ENCODE peak calls at places on chromosomes 13 and 19, in five cellular contexts. E is SK-N-SH, A is sigmoid colon, X is left lung, B is heart left ventricle. F is an unnamed sample. For H3K27me3, H3K4me1 and H3K9me3, the result is how much of the 10 kb centered on the place peaks cover.

GRCh38 chr19:3151563-3152430 is 16.0 kb downstream of the GNA15 start:
- DNase-seq in X (no peak), B (no peak), E (no peak), A (no peak), F (no peak)

GRCh38 chr13:60267498-60268202 is 103.9 kb upstream of the DIAPH3 start:
- DNase-seq in B (no peak), A (no peak), E (no peak), X (no peak), F (no peak)

GRCh38 chr19:1360818-1361461 is 22.8 kb upstream of the NDUFS7 start:
- DNase-seq in X (no peak), B (peak), E (peak), A (peak), F (peak)

GRCh38 chr19:18519962-18520847 is 1.7 kb downstream of the ELL start:
- DNase-seq in B (no peak), X (peak), A (peak), E (peak), F (peak)

GRCh38 chr13:36818483-36819063 is 449 bp upstream of the RFXAP start:
- DNase-seq in X (no peak), B (no peak), E (no peak), A (no peak), F (no peak)

GRCh38 chr13:108070491-108070890 is 144.8 kb downstream of the LIG4 start:
- DNase-seq in A (no peak), B (no peak), E (no peak), X (no peak), F (no peak)

GRCh38 chr19:4066682-4067395 is at the start of gene ZBTB7A:
- DNase-seq in X (peak), A (peak), E (peak), B (peak), F (peak)

GRCh38 chr19:46297700-46298476 is 1.0 kb downstream of the HIF3A start:
- DNase-seq in X (peak), A (peak), B (peak), E (peak), F (no peak)

GRCh38 chr19:49801966-49802661 is 11.0 kb downstream of the FUZ start:
- DNase-seq in E (peak), B (peak), A (peak), X (no peak), F (no peak)

GRCh38 chr13:108830916-108831315 is 201.5 kb downstream of the MYO16 start:
- DNase-seq in A (no peak), B (no peak), X (no peak), E (no peak), F (no peak)

GRCh38 chr19:11538232-11539036 is at the start of gene CNN1:
- DNase-seq in A (peak), B (peak), E (no peak), X (no peak), F (no peak)

GRCh38 chr13:104773775-104774174 is 1707.6 kb upstream of the SLC10A2 start:
- DNase-seq in X (no peak), A (no peak), E (peak), B (no peak), F (no peak)

GRCh38 chr13:22080832-22081231 is 410.0 kb downstream of the FGF9 start:
- DNase-seq in B (no peak), A (no peak), E (no peak), X (no peak), F (no peak)

GRCh38 chr19:41265376-41266153 is 1.4 kb downstream of the HNRNPUL1 start:
- DNase-seq in E (peak), B (no peak), X (no peak), A (peak), F (peak)

GRCh38 chr19:10450853-10451609 is 30.7 kb downstream of the PDE4A start:
- DNase-seq in B (no peak), A (no peak), E (peak), X (no peak), F (peak)

GRCh38 chr13:81551036-81551435 is 1210.1 kb upstream of the SPRY2 start:
- DNase-seq in A (no peak), E (no peak), B (no peak), X (no peak), F (no peak)

GRCh38 chr13:98033277-98034247 is 80.1 kb downstream of the IPO5 start:
- DNase-seq in E (peak), X (no peak), A (no peak), B (no peak), F (peak)

GRCh38 chr13:38366954-38367645 is 17.4 kb downstream of the UFM1 start:
- DNase-seq in E (no peak), B (no peak), A (no peak), X (no peak), F (no peak)

GRCh38 chr13:40390290-40391008 is 276.0 kb downstream of the FOXO1 start:
- DNase-seq in A (no peak), E (no peak), B (no peak), X (no peak), F (peak)

GRCh38 chr13:44739539-44739938 is 163.4 kb upstream of the TSC22D1 start:
- DNase-seq in A (no peak), X (no peak), B (no peak), E (no peak), F (no peak)

GRCh38 chr13:74070065-74070464 is 64.1 kb downstream of the KLF12 start:
- DNase-seq in X (no peak), E (no peak), B (no peak), A (no peak), F (no peak)

GRCh38 chr13:113407531-113408393 is 43.8 kb upstream of the GRTP1 start:
- DNase-seq in A (peak), B (peak), E (no peak), X (peak), F (no peak)

GRCh38 chr19:58498316-58499020 is 13.3 kb downstream of the SLC27A5 start:
- DNase-seq in A (no peak), B (no peak), E (no peak), X (peak), F (no peak)

GRCh38 chr19:860481-861098 is 1.1 kb downstream of the CFD start:
- DNase-seq in E (peak), X (peak), B (peak), A (peak), F (peak)

GRCh38 chr13:44649118-44649455 is 73.0 kb upstream of the TSC22D1 start:
- DNase-seq in E (no peak), A (no peak), X (no peak), B (no peak), F (no peak)

DNA sequence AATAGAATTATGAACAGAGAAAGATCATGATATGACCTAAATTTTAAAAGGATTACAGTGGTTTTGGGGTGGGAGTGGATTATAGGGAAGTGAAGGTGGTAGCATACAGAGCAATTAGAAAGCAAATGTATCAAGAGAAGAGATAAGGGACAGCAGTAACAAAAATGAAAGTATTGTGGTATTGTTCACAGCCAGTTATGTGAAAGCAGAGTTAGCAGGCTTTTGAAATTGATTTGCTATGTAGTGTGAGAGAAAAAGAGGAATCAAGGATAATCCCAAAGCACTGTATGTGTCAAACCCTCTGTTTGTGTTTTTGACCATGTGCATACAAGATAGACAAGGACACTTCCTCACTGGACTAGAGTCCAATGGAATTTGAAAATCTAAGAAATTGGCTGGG is 1721.4 kb downstream of the PCDH9 start:
- DNase-seq in B (no peak), E (no peak), A (no peak), X (no peak), F (no peak)
- H3K27me3 ChIP-seq in B (under half), E (under half), A (under half), X (under half), F (under half)

GRCh38 chr19:51361228-51361627 is 5.0 kb downstream of the ETFB start:
- DNase-seq in X (no peak), A (no peak), B (peak), E (no peak), F (no peak)
- H3K4me1 ChIP-seq in X (under half), A (under half), B (under half), E (under half), F (under half)

DNA sequence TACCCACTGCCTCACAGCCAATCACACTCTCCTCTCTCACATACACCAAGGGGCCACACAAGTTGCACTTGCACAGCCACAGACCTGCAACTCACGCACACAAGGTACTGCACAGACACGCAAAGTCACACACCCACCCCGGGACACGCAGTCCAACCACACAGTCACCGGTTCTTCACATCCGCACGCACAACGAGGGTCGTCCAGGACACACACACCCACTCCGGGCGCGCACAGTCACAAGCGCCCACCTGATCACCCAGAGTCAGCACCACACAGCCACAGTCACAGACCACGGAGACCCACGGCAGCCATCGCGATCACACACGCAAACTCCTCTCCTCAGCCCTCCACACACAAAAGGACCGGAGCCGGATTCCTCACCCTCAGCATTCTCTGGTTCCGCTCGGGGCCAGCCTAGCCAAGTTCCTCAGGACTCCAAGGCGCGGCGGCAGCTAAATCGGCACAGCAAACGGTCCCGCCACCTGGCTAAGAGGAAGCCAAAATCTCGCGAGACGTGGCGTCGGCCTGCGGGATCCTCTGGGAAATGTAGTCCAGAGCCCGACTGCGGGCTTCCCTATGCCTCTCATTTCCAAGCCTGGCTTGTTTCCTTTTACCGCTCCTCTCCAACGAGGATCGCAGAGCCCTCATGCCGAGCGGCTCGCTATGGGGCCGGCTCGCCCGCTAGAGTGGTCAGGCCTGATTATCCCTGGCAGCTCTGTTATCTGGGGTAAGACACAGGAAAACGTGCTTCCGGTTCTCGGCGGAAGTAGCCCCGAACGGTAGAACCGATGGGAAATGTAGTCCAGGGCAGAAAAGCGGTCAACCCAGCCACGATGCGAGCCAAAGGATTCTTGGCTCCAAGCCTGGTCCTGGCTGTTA is at the start of gene ZNF850:
- DNase-seq in E (peak), X (peak), B (peak), A (peak), F (peak)
- H3K9me3 ChIP-seq in E (under half), X (half or more), B (under half), A (under half), F (under half)

GRCh38 chr13:90696254-90696653 is 651.2 kb upstream of the MIR17HG start:
- DNase-seq in A (no peak), X (no peak), B (no peak), E (no peak), F (no peak)

GRCh38 chr13:90696656-90697055 is 650.8 kb upstream of the MIR17HG start:
- DNase-seq in E (no peak), B (no peak), X (no peak), A (no peak), F (no peak)

GRCh38 chr13:90700340-90700739 is 647.1 kb upstream of the MIR17HG start:
- DNase-seq in X (no peak), B (no peak), E (no peak), A (no peak), F (no peak)

GRCh38 chr13:90702050-90702449 is 645.4 kb upstream of the MIR17HG start:
- DNase-seq in A (no peak), E (no peak), B (no peak), X (no peak), F (no peak)

GRCh38 chr13:90701264-90701663 is 646.2 kb upstream of the MIR17HG start:
- DNase-seq in X (no peak), A (no peak), E (no peak), B (no peak), F (no peak)
- H3K27me3 ChIP-seq in X (under half), A (under half), E (under half), B (under half), F (under half)

GRCh38 chr19:6579450-6580178 is 11.3 kb downstream of the CD70 start:
- DNase-seq in B (no peak), X (no peak), A (no peak), E (no peak), F (no peak)

GRCh38 chr19:6577410-6578125 is 13.4 kb downstream of the CD70 start:
- DNase-seq in X (no peak), B (no peak), E (no peak), A (no peak), F (peak)

GRCh38 chr19:6580313-6580712 is 10.6 kb downstream of the CD70 start:
- DNase-seq in E (no peak), B (no peak), X (no peak), A (no peak), F (no peak)

GRCh38 chr19:6572217-6572616 is 18.7 kb downstream of the CD70 start:
- DNase-seq in A (peak), X (no peak), E (no peak), B (peak), F (no peak)

GRCh38 chr19:6576869-6577281 is 14.1 kb downstream of the CD70 start:
- DNase-seq in X (no peak), B (no peak), A (no peak), E (no peak), F (peak)
- H3K4me1 ChIP-seq in X (under half), B (under half), A (under half), E (under half), F (under half)

F was measured in HAP-1.